ENCODE peak calls at places on chromosomes 4 and X, in five cellular contexts. One of them, this sample, is unnamed. For H3K4me1, the result is how much of the 10 kb centered on the place peaks cover.

GRCh38 chr4:2932951-2933565 is 30.1 kb downstream of the NOP14 start:
- DNase-seq in left ventricle myocardium inferior: peak
- DNase-seq in uterus: no peak
- DNase-seq in neural progenitor cell: no peak
- DNase-seq in upper lobe of left lung: no peak
- DNase-seq in this sample: no peak

GRCh38 chr4:127304356-127304755 is 328.4 kb upstream of the INTU start:
- DNase-seq in left ventricle myocardium inferior: no peak
- DNase-seq in neural progenitor cell: no peak
- DNase-seq in uterus: no peak
- DNase-seq in upper lobe of left lung: no peak
- DNase-seq in this sample: no peak

GRCh38 chr4:14096406-14096965 is 469.0 kb upstream of the BOD1L1 start:
- DNase-seq in upper lobe of left lung: no peak
- DNase-seq in uterus: no peak
- DNase-seq in neural progenitor cell: no peak
- DNase-seq in left ventricle myocardium inferior: no peak
- DNase-seq in this sample: no peak

GRCh38 chrX:140762061-140762460 is 52.5 kb downstream of the LINC00632 start:
- DNase-seq in left ventricle myocardium inferior: no peak
- DNase-seq in neural progenitor cell: peak
- DNase-seq in uterus: no peak
- DNase-seq in upper lobe of left lung: no peak
- DNase-seq in this sample: no peak

GRCh38 chrX:333611-334311 is 15.2 kb upstream of the GTPBP6 start:
- DNase-seq in uterus: no peak
- DNase-seq in left ventricle myocardium inferior: peak
- DNase-seq in upper lobe of left lung: peak
- DNase-seq in neural progenitor cell: no peak
- DNase-seq in this sample: no peak

GRCh38 chr4:40980318-40980883 is 230.6 kb downstream of the NSUN7 start:
- DNase-seq in upper lobe of left lung: no peak
- DNase-seq in neural progenitor cell: peak
- DNase-seq in uterus: no peak
- DNase-seq in left ventricle myocardium inferior: no peak
- DNase-seq in this sample: no peak

GRCh38 chr4:62328526-62328925 is 1128.4 kb downstream of the ADGRL3 start:
- DNase-seq in uterus: no peak
- DNase-seq in left ventricle myocardium inferior: no peak
- DNase-seq in upper lobe of left lung: no peak
- DNase-seq in neural progenitor cell: no peak
- DNase-seq in this sample: no peak

GRCh38 chrX:13092455-13092941 is 48.1 kb upstream of the FAM9C start:
- DNase-seq in upper lobe of left lung: no peak
- DNase-seq in uterus: no peak
- DNase-seq in neural progenitor cell: no peak
- DNase-seq in left ventricle myocardium inferior: no peak
- DNase-seq in this sample: no peak

GRCh38 chr4:85807247-85807915 is 332.4 kb downstream of the ARHGAP24 start:
- DNase-seq in neural progenitor cell: no peak
- DNase-seq in uterus: no peak
- DNase-seq in upper lobe of left lung: no peak
- DNase-seq in left ventricle myocardium inferior: peak
- DNase-seq in this sample: peak

GRCh38 chr4:149135062-149135461 is 680.6 kb downstream of the IQCM start:
- DNase-seq in left ventricle myocardium inferior: no peak
- DNase-seq in uterus: no peak
- DNase-seq in neural progenitor cell: no peak
- DNase-seq in upper lobe of left lung: no peak
- DNase-seq in this sample: no peak

GRCh38 chr4:115759231-115759630 is 645.8 kb upstream of the NDST4 start:
- DNase-seq in upper lobe of left lung: no peak
- DNase-seq in neural progenitor cell: no peak
- DNase-seq in left ventricle myocardium inferior: no peak
- DNase-seq in uterus: peak
- DNase-seq in this sample: no peak

GRCh38 chr4:51965862-51966261 is 54.3 kb downstream of the LRRC66 start:
- DNase-seq in upper lobe of left lung: no peak
- DNase-seq in left ventricle myocardium inferior: no peak
- DNase-seq in uterus: no peak
- DNase-seq in neural progenitor cell: no peak
- DNase-seq in this sample: no peak

GRCh38 chr4:58587856-58588255 is 1477.7 kb upstream of the IGFBP7 start:
- DNase-seq in left ventricle myocardium inferior: no peak
- DNase-seq in upper lobe of left lung: no peak
- DNase-seq in neural progenitor cell: no peak
- DNase-seq in uterus: no peak
- DNase-seq in this sample: no peak

GRCh38 chrX:131895807-131896206 is 127.3 kb upstream of the STK26 start:
- DNase-seq in neural progenitor cell: no peak
- DNase-seq in uterus: no peak
- DNase-seq in upper lobe of left lung: no peak
- DNase-seq in left ventricle myocardium inferior: no peak
- DNase-seq in this sample: no peak
- TF ChIP-seq CTCF in neural progenitor cell: no peak
- TF ChIP-seq CTCF in uterus: no peak
- TF ChIP-seq CTCF in upper lobe of left lung: no peak
- TF ChIP-seq CTCF in left ventricle myocardium inferior: no peak
- TF ChIP-seq CTCF in this sample: no peak

GRCh38 chr4:77153016-77153415 is 4.0 kb upstream of the CCNG2 start:
- DNase-seq in left ventricle myocardium inferior: no peak
- DNase-seq in upper lobe of left lung: no peak
- DNase-seq in neural progenitor cell: no peak
- DNase-seq in uterus: no peak
- DNase-seq in this sample: no peak
- H3K4me1 ChIP-seq in left ventricle myocardium inferior: under half
- H3K4me1 ChIP-seq in upper lobe of left lung: under half
- H3K4me1 ChIP-seq in neural progenitor cell: under half
- H3K4me1 ChIP-seq in uterus: under half
- H3K4me1 ChIP-seq in this sample: under half

GRCh38 chr4:169158860-169159259 is 111.9 kb downstream of the SH3RF1 start:
- DNase-seq in uterus: no peak
- DNase-seq in upper lobe of left lung: no peak
- DNase-seq in neural progenitor cell: no peak
- DNase-seq in left ventricle myocardium inferior: no peak
- DNase-seq in this sample: no peak

GRCh38 chr4:169158046-169158445 is 112.7 kb downstream of the SH3RF1 start:
- DNase-seq in left ventricle myocardium inferior: no peak
- DNase-seq in neural progenitor cell: no peak
- DNase-seq in upper lobe of left lung: no peak
- DNase-seq in uterus: no peak
- DNase-seq in this sample: no peak

GRCh38 chr4:169160825-169161224 is 109.9 kb downstream of the SH3RF1 start:
- DNase-seq in uterus: peak
- DNase-seq in upper lobe of left lung: no peak
- DNase-seq in left ventricle myocardium inferior: no peak
- DNase-seq in neural progenitor cell: peak
- DNase-seq in this sample: no peak

GRCh38 chr4:169156392-169156791 is 114.4 kb downstream of the SH3RF1 start:
- DNase-seq in left ventricle myocardium inferior: no peak
- DNase-seq in upper lobe of left lung: no peak
- DNase-seq in neural progenitor cell: no peak
- DNase-seq in uterus: no peak
- DNase-seq in this sample: no peak

GRCh38 chr4:169159614-169160013 is 111.1 kb downstream of the SH3RF1 start:
- DNase-seq in uterus: no peak
- DNase-seq in left ventricle myocardium inferior: no peak
- DNase-seq in upper lobe of left lung: no peak
- DNase-seq in neural progenitor cell: no peak
- DNase-seq in this sample: no peak
- H3K27ac ChIP-seq in uterus: no peak
- H3K27ac ChIP-seq in left ventricle myocardium inferior: no peak
- H3K27ac ChIP-seq in upper lobe of left lung: no peak
- H3K27ac ChIP-seq in neural progenitor cell: no peak
- H3K27ac ChIP-seq in this sample: no peak

DNA sequence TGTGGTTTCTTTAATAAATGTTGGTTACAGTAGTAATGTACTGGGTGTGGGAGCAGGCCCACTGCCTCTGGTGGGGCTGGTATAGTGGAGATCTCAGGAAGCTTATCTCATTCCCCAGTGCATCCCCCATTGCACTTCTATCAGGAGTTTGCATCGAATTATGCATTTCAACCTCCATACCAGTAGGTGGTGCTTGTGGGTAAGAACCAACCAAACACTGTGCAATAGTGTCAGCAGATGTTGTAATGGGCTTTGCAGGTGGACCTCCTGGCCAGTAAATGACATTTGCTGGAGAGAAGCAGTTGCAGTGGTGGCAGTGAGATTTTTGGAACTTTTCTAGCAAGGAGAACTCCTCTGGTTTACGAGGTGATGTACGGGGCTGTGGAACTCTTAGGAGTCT is 150.6 kb downstream of the POU3F4 start:
- DNase-seq in neural progenitor cell: no peak
- DNase-seq in upper lobe of left lung: no peak
- DNase-seq in uterus: no peak
- DNase-seq in left ventricle myocardium inferior: no peak
- DNase-seq in this sample: no peak
- TF ChIP-seq CTCF in neural progenitor cell: peak
- TF ChIP-seq CTCF in upper lobe of left lung: no peak
- TF ChIP-seq CTCF in uterus: no peak
- TF ChIP-seq CTCF in left ventricle myocardium inferior: no peak
- TF ChIP-seq CTCF in this sample: no peak

GRCh38 chr4:123649644-123650356 is 253.2 kb downstream of the SPRY1 start:
- DNase-seq in upper lobe of left lung: no peak
- DNase-seq in neural progenitor cell: peak
- DNase-seq in uterus: peak
- DNase-seq in left ventricle myocardium inferior: no peak
- DNase-seq in this sample: no peak
- H3K4me1 ChIP-seq in upper lobe of left lung: under half
- H3K4me1 ChIP-seq in neural progenitor cell: under half
- H3K4me1 ChIP-seq in uterus: under half
- H3K4me1 ChIP-seq in left ventricle myocardium inferior: under half
- H3K4me1 ChIP-seq in this sample: half or more

GRCh38 chr4:8869002-8869878 is 2.4 kb downstream of the HMX1 start:
- DNase-seq in neural progenitor cell: no peak
- DNase-seq in upper lobe of left lung: no peak
- DNase-seq in uterus: no peak
- DNase-seq in left ventricle myocardium inferior: no peak
- DNase-seq in this sample: no peak

GRCh38 chr4:8866421-8866820 is 5.2 kb downstream of the HMX1 start:
- DNase-seq in upper lobe of left lung: no peak
- DNase-seq in neural progenitor cell: no peak
- DNase-seq in uterus: no peak
- DNase-seq in left ventricle myocardium inferior: no peak
- DNase-seq in this sample: no peak

GRCh38 chr4:8868321-8869001 is 3.2 kb downstream of the HMX1 start:
- DNase-seq in neural progenitor cell: no peak
- DNase-seq in upper lobe of left lung: no peak
- DNase-seq in uterus: no peak
- DNase-seq in left ventricle myocardium inferior: no peak
- DNase-seq in this sample: no peak

GRCh38 chr4:8866828-8867623 is 4.6 kb downstream of the HMX1 start:
- DNase-seq in neural progenitor cell: peak
- DNase-seq in left ventricle myocardium inferior: no peak
- DNase-seq in uterus: no peak
- DNase-seq in upper lobe of left lung: no peak
- DNase-seq in this sample: no peak

DNA sequence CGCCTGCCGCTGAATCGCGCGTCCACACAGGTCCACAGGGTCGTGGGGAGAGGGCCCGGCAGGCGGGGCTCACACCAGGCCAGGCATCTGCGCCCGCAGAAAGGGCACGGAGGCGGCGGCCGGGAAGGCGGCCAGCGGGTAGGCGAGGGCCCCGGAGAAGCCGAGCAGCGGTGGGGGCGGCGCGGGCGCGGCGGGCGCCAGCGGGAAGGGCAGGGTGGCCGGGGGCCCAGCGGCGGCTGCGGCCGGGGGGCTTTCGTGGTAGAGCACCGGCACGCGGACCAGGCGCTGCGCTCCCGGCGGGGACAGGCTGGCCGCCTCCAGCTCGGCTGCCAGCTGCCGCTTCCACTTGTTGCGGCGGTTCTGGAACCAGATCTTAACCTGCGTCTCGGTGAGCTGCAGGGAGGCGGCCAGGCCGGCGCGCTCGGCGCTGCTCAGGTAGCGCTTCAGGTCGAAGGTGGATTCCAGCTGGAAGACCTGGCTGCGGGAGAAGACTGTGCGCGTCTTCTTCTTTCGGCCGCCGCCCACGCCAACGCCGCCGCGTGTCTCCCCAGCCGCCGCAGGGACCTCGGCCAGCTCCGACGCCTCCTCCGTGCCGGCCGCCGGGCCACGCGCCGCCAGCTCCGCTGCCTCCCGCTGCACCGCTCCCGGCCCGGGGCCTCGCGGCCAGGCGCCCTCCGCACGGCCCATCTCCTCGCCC is 3.9 kb downstream of the HMX1 start:
- DNase-seq in upper lobe of left lung: no peak
- DNase-seq in neural progenitor cell: peak
- DNase-seq in uterus: no peak
- DNase-seq in left ventricle myocardium inferior: no peak
- DNase-seq in this sample: no peak
- H3K27ac ChIP-seq in upper lobe of left lung: no peak
- H3K27ac ChIP-seq in neural progenitor cell: no peak
- H3K27ac ChIP-seq in uterus: no peak
- H3K27ac ChIP-seq in left ventricle myocardium inferior: no peak
- H3K27ac ChIP-seq in this sample: no peak

GRCh38 chrX:119698835-119699234 is 5.9 kb upstream of the SEPTIN6 start:
- DNase-seq in neural progenitor cell: peak
- DNase-seq in upper lobe of left lung: no peak
- DNase-seq in left ventricle myocardium inferior: no peak
- DNase-seq in uterus: no peak
- DNase-seq in this sample: no peak
- TF ChIP-seq CTCF in neural progenitor cell: peak
- TF ChIP-seq CTCF in upper lobe of left lung: no peak
- TF ChIP-seq CTCF in left ventricle myocardium inferior: peak
- TF ChIP-seq CTCF in uterus: no peak
- TF ChIP-seq CTCF in this sample: peak

GRCh38 chr4:128386761-128387599 is 99.4 kb upstream of the PGRMC2 start:
- DNase-seq in uterus: peak
- DNase-seq in neural progenitor cell: no peak
- DNase-seq in left ventricle myocardium inferior: peak
- DNase-seq in upper lobe of left lung: peak
- DNase-seq in this sample: peak

GRCh38 chr4:128388352-128388630 is 100.7 kb upstream of the PGRMC2 start:
- DNase-seq in left ventricle myocardium inferior: no peak
- DNase-seq in uterus: no peak
- DNase-seq in upper lobe of left lung: no peak
- DNase-seq in neural progenitor cell: no peak
- DNase-seq in this sample: no peak

GRCh38 chr4:128385683-128386304 is 98.2 kb upstream of the PGRMC2 start:
- DNase-seq in uterus: no peak
- DNase-seq in left ventricle myocardium inferior: no peak
- DNase-seq in upper lobe of left lung: no peak
- DNase-seq in neural progenitor cell: no peak
- DNase-seq in this sample: no peak

GRCh38 chr4:128385199-128385598 is 97.6 kb upstream of the PGRMC2 start:
- DNase-seq in neural progenitor cell: no peak
- DNase-seq in upper lobe of left lung: no peak
- DNase-seq in left ventricle myocardium inferior: no peak
- DNase-seq in uterus: no peak
- DNase-seq in this sample: no peak

GRCh38 chr4:128387600-128388351 is 100.2 kb upstream of the PGRMC2 start:
- DNase-seq in neural progenitor cell: no peak
- DNase-seq in uterus: no peak
- DNase-seq in left ventricle myocardium inferior: no peak
- DNase-seq in upper lobe of left lung: no peak
- DNase-seq in this sample: no peak
- H3K4me1 ChIP-seq in neural progenitor cell: under half
- H3K4me1 ChIP-seq in uterus: under half
- H3K4me1 ChIP-seq in left ventricle myocardium inferior: half or more
- H3K4me1 ChIP-seq in upper lobe of left lung: under half
- H3K4me1 ChIP-seq in this sample: under half

This sample was measured in thoracic aorta.